ENCODE peak calls at places on chromosomes 7 and 10, in four cellular contexts. Q is T-helper 9 cell, R is transverse colon, S is GM18507. P is an unnamed sample.

GRCh38 chr10:61592581-61592980 is 70.1 kb upstream of the CABCOCO1 start:
- DNase-seq in Q (no peak), R (no peak), S (no peak), P (no peak)

GRCh38 chr7:5695709-5696345 is 85.6 kb downstream of the RNF216 start:
- DNase-seq in S (no peak), Q (no peak), R (peak), P (no peak)

GRCh38 chr10:76717141-76717540 is 920.5 kb downstream of the KCNMA1 start:
- DNase-seq in S (no peak), Q (no peak), R (no peak), P (no peak)

GRCh38 chr10:125127986-125128385 is 32.4 kb downstream of the CTBP2 start:
- DNase-seq in Q (no peak), S (no peak), R (no peak), P (peak)

GRCh38 chr10:130080461-130080814 is 30.2 kb downstream of the C10orf143 start:
- DNase-seq in R (no peak), Q (no peak), S (no peak), P (no peak)

GRCh38 chr7:84236398-84236797 is 41.8 kb upstream of the SEMA3A start:
- DNase-seq in Q (no peak), S (no peak), R (no peak), P (no peak)

GRCh38 chr7:91692800-91693199 is 187.7 kb downstream of the MTERF1 start:
- DNase-seq in Q (no peak), S (no peak), R (no peak), P (no peak)

GRCh38 chr7:120402801-120403200 is 129.8 kb downstream of the KCND2 start:
- DNase-seq in R (no peak), S (no peak), Q (no peak), P (no peak)

GRCh38 chr10:68560201-68560915 is at the start of gene TET1:
- DNase-seq in Q (no peak), R (peak), S (peak), P (no peak)

GRCh38 chr10:130959752-130960195 is 351.7 kb downstream of the TCERG1L start:
- DNase-seq in R (no peak), S (no peak), Q (no peak), P (no peak)

GRCh38 chr7:123401295-123401694 is 133.1 kb downstream of the IQUB start:
- DNase-seq in S (no peak), R (no peak), Q (no peak), P (no peak)

GRCh38 chr7:139071683-139072082 is 35.8 kb upstream of the ZC3HAV1L start:
- DNase-seq in S (no peak), Q (no peak), R (peak), P (no peak)

GRCh38 chr7:41339913-41340676 is 362.8 kb downstream of the INHBA start:
- DNase-seq in Q (no peak), S (no peak), R (no peak), P (no peak)

GRCh38 chr7:134548877-134549276 is at the start of gene AKR1B15:
- DNase-seq in Q (no peak), R (no peak), S (peak), P (no peak)

GRCh38 chr10:47145290-47145934 is 154.6 kb upstream of the GDF10 start:
- DNase-seq in R (no peak), Q (no peak), S (no peak), P (no peak)

GRCh38 chr7:2497500-2498336 is 21.5 kb upstream of the GRIFIN start:
- DNase-seq in Q (no peak), R (no peak), S (no peak), P (peak)

GRCh38 chr10:16788125-16788524 is 29.1 kb downstream of the RSU1 start:
- DNase-seq in Q (no peak), R (no peak), S (no peak), P (no peak)

GRCh38 chr10:44279376-44279775 is 105.5 kb downstream of the CXCL12 start:
- DNase-seq in R (no peak), Q (no peak), S (no peak), P (no peak)

P was measured in Peyer's patch.